ENCODE peak calls at places on chromosomes 5 and 9, in eight cellular contexts. I is AG09309, P is progenitor cell of endocrine pancreas, Y is WERI-Rb-1, U is AG09319, X is AG04450, O is CD14-positive monocyte, W is fibroblast of mammary gland. A is an unnamed sample.
A peak's percentile ranks its signal among the peaks of the same experiment; 100 is the strongest.

GRCh38 chr5:150540615-150541396 is 32.9 kb downstream of the NDST1 start:
- DNase-seq in Y (no peak), X (peak; percentile 90), I (peak; percentile 86), U (peak; percentile 43), P (no peak), O (no peak), W (peak; percentile 93), A (no peak)

GRCh38 chr5:180209137-180209581 is at the start of gene RASGEF1C:
- DNase-seq in P (peak; percentile 73), I (no peak), W (peak; percentile 40), Y (peak; percentile 39), X (peak; percentile 3), O (no peak), U (no peak), A (peak; percentile 89)

GRCh38 chr5:53994148-53994547 is 316.2 kb downstream of the ARL15 start:
- DNase-seq in P (no peak), W (peak; percentile 75), X (peak; percentile 30), Y (no peak), U (peak; percentile 42), I (peak; percentile 54), O (no peak), A (no peak)

GRCh38 chr5:50699737-50700136 is 33.3 kb downstream of the PARP8 start:
- DNase-seq in O (no peak), X (no peak), U (no peak), I (no peak), Y (no peak), P (no peak), W (peak; percentile 65), A (no peak)

GRCh38 chr5:150298701-150299451 is 3.8 kb downstream of the ARSI start:
- DNase-seq in U (peak; percentile 86), O (no peak), Y (peak; percentile 81), I (peak; percentile 98), P (no peak), W (peak; percentile 100), X (peak; percentile 90), A (no peak)

GRCh38 chr9:25724424-25724823 is 46.2 kb upstream of the TUSC1 start:
- DNase-seq in I (peak; percentile 61), P (no peak), X (no peak), U (no peak), O (no peak), W (peak; percentile 65), Y (no peak), A (no peak)

GRCh38 chr9:97578846-97579245 is 54.3 kb downstream of the TSTD2 start:
- DNase-seq in O (no peak), U (no peak), X (no peak), Y (no peak), I (no peak), W (no peak), P (no peak), A (no peak)

GRCh38 chr5:39570418-39571027 is 145.7 kb upstream of the DAB2 start:
- DNase-seq in P (no peak), O (no peak), I (no peak), X (no peak), W (peak; percentile 67), U (peak; percentile 19), Y (no peak), A (no peak)

GRCh38 chr9:84357235-84357634 is 16.7 kb upstream of the SLC28A3 start:
- DNase-seq in U (no peak), Y (no peak), P (no peak), O (no peak), W (peak; percentile 6), I (no peak), X (no peak), A (no peak)

GRCh38 chr9:32918628-32919027 is 82.8 kb downstream of the APTX start:
- DNase-seq in U (no peak), X (no peak), Y (no peak), O (no peak), W (no peak), I (no peak), P (no peak), A (no peak)

GRCh38 chr5:79853676-79854418 is 137.2 kb downstream of the MTX3 start:
- DNase-seq in O (no peak), X (no peak), I (no peak), Y (no peak), U (no peak), P (no peak), W (peak; percentile 70), A (no peak)

GRCh38 chr9:97904725-97905124 is 17.6 kb downstream of the TRMO start:
- DNase-seq in P (no peak), Y (no peak), O (no peak), W (no peak), X (no peak), U (no peak), I (no peak), A (no peak)

GRCh38 chr9:97703437-97704326 is 6.5 kb upstream of the XPA start:
- DNase-seq in U (peak; percentile 7), W (peak; percentile 92), I (peak; percentile 64), P (no peak), O (no peak), Y (no peak), X (no peak), A (no peak)

GRCh38 chr5:68272289-68272688 is 56.7 kb downstream of the PIK3R1 start:
- DNase-seq in O (no peak), X (no peak), I (no peak), Y (no peak), W (no peak), U (no peak), P (no peak), A (no peak)

GRCh38 chr5:154652746-154653417 is 102.3 kb upstream of the LARP1 start:
- DNase-seq in W (no peak), O (no peak), X (no peak), U (no peak), I (no peak), P (no peak), Y (no peak), A (no peak)

GRCh38 chr5:82147860-82148573 is 130.1 kb downstream of the RPS23 start:
- DNase-seq in W (peak; percentile 98), I (peak; percentile 68), U (no peak), X (no peak), O (no peak), P (no peak), Y (no peak), A (no peak)

GRCh38 chr5:95283761-95284511 is 958 bp downstream of the MCTP1 start:
- DNase-seq in U (no peak), I (no peak), X (no peak), O (no peak), W (no peak), P (peak; percentile 53), Y (peak; percentile 61), A (peak; percentile 64)

GRCh38 chr9:128091144-128091543 is 23.1 kb downstream of the SLC25A25 start:
- DNase-seq in P (no peak), Y (no peak), W (peak; percentile 92), I (peak; percentile 77), X (peak; percentile 85), U (peak; percentile 90), O (no peak), A (no peak)

GRCh38 chr5:6872441-6873160 is 159.4 kb downstream of the TENT4A start:
- DNase-seq in O (no peak), W (no peak), X (no peak), P (no peak), I (no peak), Y (no peak), U (no peak), A (no peak)

GRCh38 chr9:12511726-12512125 is 181.5 kb upstream of the TYRP1 start:
- DNase-seq in X (no peak), U (no peak), W (no peak), P (no peak), Y (no peak), I (no peak), O (no peak), A (no peak)

GRCh38 chr9:133897675-133898074 is 94.4 kb downstream of the VAV2 start:
- DNase-seq in X (no peak), U (peak; percentile 64), P (no peak), O (no peak), I (no peak), W (peak; percentile 35), Y (no peak), A (no peak)

DNA sequence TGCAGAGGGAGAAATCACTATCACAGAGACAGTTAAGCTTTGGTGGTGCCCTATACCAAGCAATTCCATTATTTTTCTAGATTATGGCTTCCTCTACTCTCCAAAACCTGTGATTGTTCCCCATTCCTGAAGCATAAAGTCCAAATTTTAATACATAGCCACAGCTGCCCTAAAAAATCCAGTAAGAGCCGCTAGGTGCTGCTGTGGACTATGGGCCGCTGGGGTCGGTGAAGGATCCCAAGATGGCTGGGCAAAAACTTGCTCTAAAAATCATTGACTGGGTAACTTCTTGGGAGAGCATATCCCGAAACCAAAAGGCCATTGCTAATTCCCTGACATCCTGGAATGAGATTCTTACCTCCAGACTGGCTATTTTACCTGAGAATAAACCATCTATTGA is 245.3 kb downstream of the NFIB start:
- DNase-seq in Y (no peak), U (no peak), I (no peak), X (no peak), W (no peak), P (no peak), O (no peak), A (no peak)
- TF ChIP-seq CTCF in Y (no peak), U (no peak), I (no peak), X (no peak), W (no peak), P (no peak), O (no peak), A (peak; percentile 2)

DNA sequence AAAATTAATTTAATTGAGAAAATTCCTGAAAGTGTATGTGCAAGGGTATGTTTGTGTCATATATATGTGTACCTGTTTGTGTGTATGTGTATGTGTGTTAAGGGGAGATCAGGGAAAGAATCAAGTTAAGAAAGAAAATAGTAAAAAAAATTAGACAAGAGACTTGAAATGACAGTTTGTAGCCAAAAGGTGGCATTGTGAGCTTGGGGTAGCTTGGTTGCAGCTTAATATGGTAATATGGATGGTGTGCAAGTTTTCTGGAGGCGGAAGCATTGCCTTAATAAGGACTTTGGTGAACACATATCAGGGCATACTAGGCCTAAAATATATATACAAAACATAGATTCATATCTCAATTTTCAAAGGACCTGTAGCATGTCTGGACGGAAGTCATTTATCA is 129.9 kb downstream of the INSYN2B start:
- DNase-seq in I (no peak), X (no peak), O (no peak), W (peak; percentile 17), U (no peak), Y (no peak), P (no peak), A (no peak)
- TF ChIP-seq CTCF in I (no peak), X (peak; percentile 34), O (peak; percentile 35), W (peak; percentile 29), U (no peak), Y (no peak), P (peak; percentile 14), A (no peak)

GRCh38 chr9:5437254-5438216 is at the start of gene PLGRKT:
- DNase-seq in O (peak; percentile 92), Y (peak; percentile 94), U (peak; percentile 76), I (peak; percentile 68), W (peak; percentile 85), X (peak; percentile 59), P (peak; percentile 78), A (peak; percentile 89)
- TF ChIP-seq CTCF in O (no peak), Y (no peak), U (peak; percentile 27), I (peak; percentile 10), W (no peak), X (peak; percentile 16), P (peak; percentile 33), A (no peak)

DNA sequence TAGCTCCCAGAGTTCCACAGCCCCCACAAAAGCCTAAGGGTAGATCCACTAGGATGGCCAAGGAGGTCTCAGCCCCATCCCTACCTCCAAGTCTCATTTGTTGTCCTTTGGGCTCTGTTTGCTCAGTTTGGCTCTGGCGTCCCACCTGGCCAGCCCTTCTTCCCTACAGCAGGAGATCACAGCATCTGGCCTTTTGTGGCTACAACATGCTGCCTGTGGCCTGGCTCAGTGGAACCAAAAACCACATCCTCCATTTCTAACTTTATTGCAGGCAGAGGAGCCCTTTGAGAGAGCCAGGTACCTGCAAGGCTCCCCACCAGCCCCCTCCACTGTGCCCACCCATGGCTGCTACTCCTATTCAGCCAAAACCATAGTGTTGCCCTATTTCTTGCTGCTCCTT is 11.4 kb downstream of the JADE2 start:
- DNase-seq in W (no peak), Y (no peak), O (no peak), U (no peak), X (no peak), I (no peak), P (no peak), A (no peak)
- TF ChIP-seq CTCF in W (no peak), Y (no peak), O (no peak), U (no peak), X (no peak), I (no peak), P (no peak), A (no peak)

A was measured in GM13977.